ENCODE peak calls at places on chromosome 7, in four cellular contexts. C is Calu3, J is lower lobe of right lung, G is RPMI7951. Z is an unnamed sample.

GRCh38 chr7:122217125-122217524 is 73.1 kb upstream of the AASS start:
- DNase-seq in C (no peak), J (no peak), G (no peak), Z (no peak)

GRCh38 chr7:132117181-132117580 is 459.1 kb downstream of the PLXNA4 start:
- DNase-seq in C (no peak), J (no peak), G (peak; percentile 72), Z (peak; percentile 93)

GRCh38 chr7:120588411-120588810 is 269.5 kb downstream of the TSPAN12 start:
- DNase-seq in C (no peak), J (no peak), G (no peak), Z (no peak)

GRCh38 chr7:95798401-95798930 is 26.1 kb downstream of the DYNC1I1 start:
- DNase-seq in C (no peak), J (no peak), G (peak; percentile 35), Z (peak; percentile 9)

GRCh38 chr7:149838992-149839408 is 825 bp downstream of the ZNF862 start:
- DNase-seq in C (no peak), J (no peak), G (peak; percentile 38), Z (peak; percentile 43)

GRCh38 chr7:117445206-117445605 is 17.9 kb upstream of the ASZ1 start:
- DNase-seq in C (peak; percentile 74), J (no peak), G (no peak), Z (peak; percentile 29)

GRCh38 chr7:91683823-91684222 is 196.7 kb downstream of the MTERF1 start:
- DNase-seq in C (no peak), J (no peak), G (peak; percentile 3), Z (peak; percentile 42)

GRCh38 chr7:117829450-117829849 is 43.8 kb downstream of the CTTNBP2 start:
- DNase-seq in C (no peak), J (no peak), G (no peak), Z (no peak)

GRCh38 chr7:158740013-158740656 is 35.5 kb upstream of the NCAPG2 start:
- DNase-seq in C (no peak), J (no peak), G (peak; percentile 96), Z (peak; percentile 82)

GRCh38 chr7:21944616-21945373 is 904 bp downstream of the CDCA7L start:
- DNase-seq in C (peak; percentile 88), J (peak; percentile 84), G (no peak), Z (peak; percentile 30)

GRCh38 chr7:113374924-113375323 is 256.6 kb upstream of the SMIM30 start:
- DNase-seq in C (no peak), J (no peak), G (no peak), Z (no peak)

GRCh38 chr7:6307762-6308161 is 35.3 kb upstream of the CYTH3 start:
- DNase-seq in C (peak; percentile 66), J (no peak), G (peak; percentile 46), Z (no peak)

GRCh38 chr7:92953657-92954056 is 117.3 kb upstream of the CDK6 start:
- DNase-seq in C (no peak), J (no peak), G (no peak), Z (no peak)

GRCh38 chr7:98051118-98051744 is 55.4 kb upstream of the LMTK2 start:
- DNase-seq in C (peak; percentile 19), J (peak; percentile 48), G (no peak), Z (no peak)

GRCh38 chr7:124323597-124323996 is 290.7 kb upstream of the TMEM229A start:
- DNase-seq in C (no peak), J (no peak), G (no peak), Z (no peak)

GRCh38 chr7:2399848-2400587 is 3.4 kb upstream of the CHST12 start:
- DNase-seq in C (peak; percentile 84), J (peak; percentile 79), G (peak; percentile 98), Z (peak; percentile 94)

GRCh38 chr7:127474457-127474856 is 81.9 kb upstream of the ZNF800 start:
- DNase-seq in C (no peak), J (no peak), G (no peak), Z (no peak)

GRCh38 chr7:103811315-103811714 is 178.1 kb downstream of the RELN start:
- DNase-seq in C (no peak), J (no peak), G (no peak), Z (no peak)

GRCh38 chr7:44131173-44132009 is 8.0 kb upstream of the POLD2 start:
- DNase-seq in C (no peak), J (no peak), G (no peak), Z (peak; percentile 64)

GRCh38 chr7:22549667-22550513 is 49.9 kb upstream of the STEAP1B start:
- DNase-seq in C (peak; percentile 90), J (no peak), G (peak; percentile 53), Z (peak; percentile 73)

GRCh38 chr7:99040104-99040958 is 103.6 kb downstream of the SMURF1 start:
- DNase-seq in C (peak; percentile 80), J (peak; percentile 65), G (peak; percentile 82), Z (peak; percentile 92)

GRCh38 chr7:46352335-46352954 is 431.4 kb upstream of the IGFBP3 start:
- DNase-seq in C (peak; percentile 78), J (no peak), G (peak; percentile 66), Z (peak; percentile 82)

GRCh38 chr7:98034044-98035035 is 44.3 kb upstream of the OCM2 start:
- DNase-seq in C (no peak), J (no peak), G (no peak), Z (no peak)

GRCh38 chr7:48083114-48083830 is 5.8 kb upstream of the UPP1 start:
- DNase-seq in C (no peak), J (no peak), G (peak; percentile 95), Z (peak; percentile 90)

GRCh38 chr7:126845331-126845730 is 407.4 kb downstream of the GRM8 start:
- DNase-seq in C (no peak), J (no peak), G (no peak), Z (no peak)

GRCh38 chr7:1812693-1813393 is 142.8 kb downstream of the ELFN1 start:
- DNase-seq in C (no peak), J (no peak), G (no peak), Z (no peak)

GRCh38 chr7:41046778-41047177 is 656.1 kb downstream of the INHBA start:
- DNase-seq in C (no peak), J (no peak), G (no peak), Z (no peak)

GRCh38 chr7:1056006-1056784 is 11.8 kb downstream of the GPR146 start:
- DNase-seq in C (no peak), J (peak; percentile 79), G (no peak), Z (no peak)

GRCh38 chr7:22397981-22398380 is 41.0 kb upstream of the RAPGEF5 start:
- DNase-seq in C (no peak), J (no peak), G (peak; percentile 25), Z (peak; percentile 27)

GRCh38 chr7:5001911-5002310 is 42.9 kb upstream of the MMD2 start:
- DNase-seq in C (no peak), J (no peak), G (no peak), Z (no peak)

GRCh38 chr7:42167914-42168236 is 69.1 kb downstream of the GLI3 start:
- DNase-seq in C (no peak), J (no peak), G (no peak), Z (no peak)

GRCh38 chr7:122511268-122511667 is 187.6 kb downstream of the RNF133 start:
- DNase-seq in C (no peak), J (no peak), G (no peak), Z (no peak)

GRCh38 chr7:100589341-100589935 is 3.3 kb downstream of the FBXO24 start:
- DNase-seq in C (no peak), J (peak; percentile 36), G (no peak), Z (no peak)

GRCh38 chr7:17832242-17832641 is 108.1 kb downstream of the SNX13 start:
- DNase-seq in C (no peak), J (no peak), G (no peak), Z (no peak)

Z was measured in Daoy.